ENCODE peak calls at places on chromosomes 3 and 15, in ten cellular contexts. One of them, this sample, is unnamed.

GRCh38 chr3:197003461-197004385 is 25.9 kb downstream of the MELTF start:
- DNase-seq in neural progenitor cell: peak
- DNase-seq in fibroblast of lung: peak
- DNase-seq in OCI-LY7: peak
- DNase-seq in CD8-positive, alpha-beta T cell: peak
- DNase-seq in endothelial cell of umbilical vein: no peak
- DNase-seq in heart right ventricle: no peak
- DNase-seq in lung: no peak
- DNase-seq in H9: peak
- DNase-seq in Peyer's patch: peak
- DNase-seq in this sample: peak

GRCh38 chr3:149506540-149506939 is 32.0 kb downstream of the TM4SF4 start:
- DNase-seq in heart right ventricle: no peak
- DNase-seq in lung: no peak
- DNase-seq in H9: no peak
- DNase-seq in CD8-positive, alpha-beta T cell: no peak
- DNase-seq in OCI-LY7: no peak
- DNase-seq in fibroblast of lung: no peak
- DNase-seq in endothelial cell of umbilical vein: peak
- DNase-seq in neural progenitor cell: no peak
- DNase-seq in Peyer's patch: no peak
- DNase-seq in this sample: no peak

GRCh38 chr3:55282994-55283393 is 204.1 kb downstream of the WNT5A start:
- DNase-seq in H9: peak
- DNase-seq in Peyer's patch: no peak
- DNase-seq in fibroblast of lung: no peak
- DNase-seq in endothelial cell of umbilical vein: no peak
- DNase-seq in heart right ventricle: no peak
- DNase-seq in OCI-LY7: no peak
- DNase-seq in CD8-positive, alpha-beta T cell: no peak
- DNase-seq in lung: no peak
- DNase-seq in neural progenitor cell: peak
- DNase-seq in this sample: no peak

GRCh38 chr3:154795582-154795981 is 284.5 kb upstream of the MME start:
- DNase-seq in lung: no peak
- DNase-seq in H9: no peak
- DNase-seq in endothelial cell of umbilical vein: no peak
- DNase-seq in Peyer's patch: no peak
- DNase-seq in CD8-positive, alpha-beta T cell: no peak
- DNase-seq in heart right ventricle: no peak
- DNase-seq in fibroblast of lung: peak
- DNase-seq in OCI-LY7: no peak
- DNase-seq in neural progenitor cell: no peak
- DNase-seq in this sample: peak

GRCh38 chr15:97868964-97869363 is 91.5 kb upstream of the ARRDC4 start:
- DNase-seq in OCI-LY7: no peak
- DNase-seq in heart right ventricle: no peak
- DNase-seq in endothelial cell of umbilical vein: no peak
- DNase-seq in neural progenitor cell: no peak
- DNase-seq in CD8-positive, alpha-beta T cell: no peak
- DNase-seq in lung: no peak
- DNase-seq in Peyer's patch: no peak
- DNase-seq in H9: no peak
- DNase-seq in fibroblast of lung: no peak
- DNase-seq in this sample: no peak

GRCh38 chr3:68089572-68089991 is 435.2 kb upstream of the SUCLG2 start:
- DNase-seq in neural progenitor cell: no peak
- DNase-seq in fibroblast of lung: peak
- DNase-seq in Peyer's patch: no peak
- DNase-seq in lung: no peak
- DNase-seq in heart right ventricle: no peak
- DNase-seq in OCI-LY7: no peak
- DNase-seq in CD8-positive, alpha-beta T cell: no peak
- DNase-seq in endothelial cell of umbilical vein: no peak
- DNase-seq in H9: no peak
- DNase-seq in this sample: no peak

GRCh38 chr15:39886418-39886817 is 33.6 kb downstream of the GPR176 start:
- DNase-seq in neural progenitor cell: no peak
- DNase-seq in fibroblast of lung: no peak
- DNase-seq in OCI-LY7: no peak
- DNase-seq in lung: no peak
- DNase-seq in heart right ventricle: no peak
- DNase-seq in H9: no peak
- DNase-seq in endothelial cell of umbilical vein: no peak
- DNase-seq in Peyer's patch: no peak
- DNase-seq in CD8-positive, alpha-beta T cell: no peak
- DNase-seq in this sample: no peak

GRCh38 chr15:79721256-79721655 is 175.6 kb downstream of the MTHFS start:
- DNase-seq in neural progenitor cell: no peak
- DNase-seq in heart right ventricle: no peak
- DNase-seq in lung: no peak
- DNase-seq in OCI-LY7: no peak
- DNase-seq in CD8-positive, alpha-beta T cell: no peak
- DNase-seq in fibroblast of lung: no peak
- DNase-seq in endothelial cell of umbilical vein: no peak
- DNase-seq in Peyer's patch: no peak
- DNase-seq in H9: no peak
- DNase-seq in this sample: no peak

GRCh38 chr3:51963951-51964451 is 3.3 kb downstream of the PCBP4 start:
- DNase-seq in fibroblast of lung: no peak
- DNase-seq in OCI-LY7: no peak
- DNase-seq in Peyer's patch: no peak
- DNase-seq in CD8-positive, alpha-beta T cell: no peak
- DNase-seq in endothelial cell of umbilical vein: no peak
- DNase-seq in lung: no peak
- DNase-seq in heart right ventricle: no peak
- DNase-seq in neural progenitor cell: peak
- DNase-seq in H9: no peak
- DNase-seq in this sample: no peak

GRCh38 chr3:122918576-122919290 is 108.8 kb downstream of the SEMA5B start:
- DNase-seq in H9: no peak
- DNase-seq in endothelial cell of umbilical vein: peak
- DNase-seq in CD8-positive, alpha-beta T cell: no peak
- DNase-seq in Peyer's patch: no peak
- DNase-seq in lung: no peak
- DNase-seq in neural progenitor cell: peak
- DNase-seq in OCI-LY7: no peak
- DNase-seq in fibroblast of lung: peak
- DNase-seq in heart right ventricle: no peak
- DNase-seq in this sample: no peak

GRCh38 chr3:122902326-122902725 is 107.5 kb downstream of the SLC49A4 start:
- DNase-seq in CD8-positive, alpha-beta T cell: no peak
- DNase-seq in Peyer's patch: no peak
- DNase-seq in H9: no peak
- DNase-seq in fibroblast of lung: no peak
- DNase-seq in endothelial cell of umbilical vein: no peak
- DNase-seq in heart right ventricle: no peak
- DNase-seq in OCI-LY7: no peak
- DNase-seq in lung: no peak
- DNase-seq in neural progenitor cell: no peak
- DNase-seq in this sample: no peak

GRCh38 chr15:94582368-94582767 is 351.0 kb downstream of the MCTP2 start:
- DNase-seq in endothelial cell of umbilical vein: peak
- DNase-seq in lung: no peak
- DNase-seq in CD8-positive, alpha-beta T cell: peak
- DNase-seq in heart right ventricle: peak
- DNase-seq in Peyer's patch: no peak
- DNase-seq in OCI-LY7: peak
- DNase-seq in fibroblast of lung: no peak
- DNase-seq in neural progenitor cell: peak
- DNase-seq in H9: peak
- DNase-seq in this sample: peak

GRCh38 chr15:94580186-94580585 is 348.8 kb downstream of the MCTP2 start:
- DNase-seq in endothelial cell of umbilical vein: no peak
- DNase-seq in H9: no peak
- DNase-seq in OCI-LY7: no peak
- DNase-seq in Peyer's patch: no peak
- DNase-seq in heart right ventricle: no peak
- DNase-seq in lung: no peak
- DNase-seq in CD8-positive, alpha-beta T cell: no peak
- DNase-seq in neural progenitor cell: no peak
- DNase-seq in fibroblast of lung: no peak
- DNase-seq in this sample: no peak

GRCh38 chr15:94579261-94579660 is 347.9 kb downstream of the MCTP2 start:
- DNase-seq in lung: no peak
- DNase-seq in endothelial cell of umbilical vein: peak
- DNase-seq in neural progenitor cell: no peak
- DNase-seq in OCI-LY7: no peak
- DNase-seq in heart right ventricle: no peak
- DNase-seq in CD8-positive, alpha-beta T cell: no peak
- DNase-seq in fibroblast of lung: no peak
- DNase-seq in Peyer's patch: no peak
- DNase-seq in H9: no peak
- DNase-seq in this sample: no peak

DNA sequence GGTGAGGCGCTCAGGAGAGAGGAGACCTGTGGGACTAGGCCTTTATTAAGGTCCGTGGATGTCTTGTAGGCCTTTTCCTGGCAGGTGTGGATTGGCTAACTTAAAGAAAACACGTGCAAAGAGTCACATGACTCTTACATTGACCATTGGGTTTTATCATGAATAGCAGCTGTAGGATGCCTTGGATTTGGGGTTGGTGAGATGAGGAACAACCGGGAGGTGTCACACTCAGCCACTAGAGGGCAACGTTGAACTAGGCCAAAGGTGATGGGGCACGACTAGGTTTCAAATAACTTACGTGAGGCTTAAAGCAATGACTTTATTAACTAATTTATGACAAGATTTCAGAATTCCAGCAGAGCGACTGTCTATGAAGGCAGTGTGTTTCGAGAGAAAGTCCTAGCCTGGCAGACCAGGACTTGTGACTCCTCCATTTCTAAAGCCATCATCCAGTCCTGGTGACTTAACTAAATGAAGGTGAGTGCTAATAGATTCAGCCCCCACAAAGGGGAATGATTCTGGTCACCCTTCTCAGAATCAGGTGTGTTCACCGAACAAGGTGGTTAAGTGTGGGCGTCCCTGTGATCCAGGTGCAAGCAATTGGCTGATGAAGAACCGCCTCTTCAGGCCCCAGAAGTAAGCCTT is 345.6 kb downstream of the MCTP2 start:
- DNase-seq in neural progenitor cell: peak
- DNase-seq in H9: peak
- DNase-seq in Peyer's patch: no peak
- DNase-seq in heart right ventricle: peak
- DNase-seq in endothelial cell of umbilical vein: peak
- DNase-seq in OCI-LY7: peak
- DNase-seq in fibroblast of lung: peak
- DNase-seq in lung: no peak
- DNase-seq in CD8-positive, alpha-beta T cell: no peak
- DNase-seq in this sample: peak
- TF ChIP-seq CTCF in neural progenitor cell: peak
- TF ChIP-seq CTCF in H9: peak
- TF ChIP-seq CTCF in Peyer's patch: peak
- TF ChIP-seq CTCF in heart right ventricle: peak
- TF ChIP-seq CTCF in endothelial cell of umbilical vein: peak
- TF ChIP-seq CTCF in OCI-LY7: peak
- TF ChIP-seq CTCF in fibroblast of lung: no peak
- TF ChIP-seq CTCF in lung: peak
- TF ChIP-seq CTCF in CD8-positive, alpha-beta T cell: peak
- TF ChIP-seq CTCF in this sample: peak

DNA sequence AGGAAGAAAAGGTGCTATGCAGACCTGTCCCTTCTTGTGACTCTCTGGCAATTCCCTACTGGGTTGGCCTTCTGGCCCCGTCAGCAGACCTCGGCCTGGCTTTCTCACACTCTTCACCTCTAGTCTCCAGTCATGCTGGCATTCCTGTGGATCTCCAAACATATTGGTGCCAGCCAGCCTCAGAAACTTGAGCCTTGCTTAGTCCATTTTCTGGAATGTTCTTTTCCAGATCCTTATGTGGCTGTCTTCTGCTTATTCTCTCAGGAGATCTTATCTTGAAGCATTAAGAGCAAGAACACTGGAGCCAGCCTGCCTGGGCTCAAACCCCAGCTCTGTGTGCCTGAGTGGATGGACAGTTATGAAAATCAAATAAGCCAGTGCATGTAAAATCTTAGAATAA is 88.2 kb upstream of the NTRK3 start:
- DNase-seq in fibroblast of lung: no peak
- DNase-seq in CD8-positive, alpha-beta T cell: no peak
- DNase-seq in heart right ventricle: no peak
- DNase-seq in OCI-LY7: no peak
- DNase-seq in endothelial cell of umbilical vein: no peak
- DNase-seq in Peyer's patch: no peak
- DNase-seq in H9: no peak
- DNase-seq in lung: no peak
- DNase-seq in neural progenitor cell: no peak
- DNase-seq in this sample: no peak
- H3K27ac ChIP-seq in fibroblast of lung: no peak
- H3K27ac ChIP-seq in CD8-positive, alpha-beta T cell: no peak
- H3K27ac ChIP-seq in heart right ventricle: no peak
- H3K27ac ChIP-seq in OCI-LY7: no peak
- H3K27ac ChIP-seq in endothelial cell of umbilical vein: no peak
- H3K27ac ChIP-seq in Peyer's patch: no peak
- H3K27ac ChIP-seq in H9: no peak
- H3K27ac ChIP-seq in lung: no peak
- H3K27ac ChIP-seq in neural progenitor cell: no peak
- H3K27ac ChIP-seq in this sample: no peak

GRCh38 chr3:48301020-48301813 is 32.2 kb downstream of the SPINK8 start:
- DNase-seq in fibroblast of lung: peak
- DNase-seq in endothelial cell of umbilical vein: peak
- DNase-seq in H9: peak
- DNase-seq in neural progenitor cell: peak
- DNase-seq in lung: peak
- DNase-seq in Peyer's patch: peak
- DNase-seq in OCI-LY7: peak
- DNase-seq in CD8-positive, alpha-beta T cell: peak
- DNase-seq in heart right ventricle: peak
- DNase-seq in this sample: peak
- TF ChIP-seq CTCF in fibroblast of lung: no peak
- TF ChIP-seq CTCF in endothelial cell of umbilical vein: no peak
- TF ChIP-seq CTCF in H9: no peak
- TF ChIP-seq CTCF in neural progenitor cell: no peak
- TF ChIP-seq CTCF in lung: no peak
- TF ChIP-seq CTCF in Peyer's patch: peak
- TF ChIP-seq CTCF in OCI-LY7: no peak
- TF ChIP-seq CTCF in CD8-positive, alpha-beta T cell: no peak
- TF ChIP-seq CTCF in heart right ventricle: no peak
- TF ChIP-seq CTCF in this sample: no peak

DNA sequence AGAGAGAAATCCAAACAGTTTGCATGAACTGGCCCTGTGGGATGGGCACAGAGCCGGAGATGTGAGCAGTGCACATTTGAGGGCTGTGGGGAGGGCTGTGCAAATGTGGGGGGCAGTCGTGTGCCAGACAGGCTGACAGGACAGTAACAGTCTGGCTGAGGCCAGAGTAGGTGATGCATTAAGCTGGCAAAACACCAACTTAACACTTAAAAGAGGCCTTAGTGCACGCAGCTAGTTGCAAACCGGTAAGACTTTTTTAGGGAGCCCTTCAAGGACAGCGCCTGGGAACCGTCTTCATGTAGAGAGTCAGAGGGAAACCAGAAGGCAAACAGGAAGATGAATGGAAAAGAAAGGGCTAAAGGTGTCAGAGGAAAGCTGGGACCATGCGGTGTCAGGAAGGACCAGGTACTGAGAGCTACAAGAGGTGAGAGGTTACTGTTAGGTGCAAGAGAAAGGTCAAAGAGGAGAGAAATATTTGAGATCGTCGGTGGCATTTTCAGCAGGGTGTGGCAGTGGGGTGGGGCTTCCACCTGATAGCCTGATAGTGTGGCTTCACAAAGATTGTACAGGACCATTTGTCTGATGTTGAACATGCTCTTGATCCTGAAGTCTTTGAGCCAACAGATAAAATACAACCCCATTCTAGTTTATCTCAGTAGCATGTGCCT is 30.0 kb upstream of the CHD2 start:
- DNase-seq in lung: no peak
- DNase-seq in endothelial cell of umbilical vein: no peak
- DNase-seq in neural progenitor cell: no peak
- DNase-seq in Peyer's patch: no peak
- DNase-seq in heart right ventricle: no peak
- DNase-seq in CD8-positive, alpha-beta T cell: no peak
- DNase-seq in H9: no peak
- DNase-seq in fibroblast of lung: no peak
- DNase-seq in OCI-LY7: no peak
- DNase-seq in this sample: no peak
- H3K27ac ChIP-seq in lung: peak
- H3K27ac ChIP-seq in endothelial cell of umbilical vein: no peak
- H3K27ac ChIP-seq in neural progenitor cell: no peak
- H3K27ac ChIP-seq in Peyer's patch: no peak
- H3K27ac ChIP-seq in heart right ventricle: peak
- H3K27ac ChIP-seq in CD8-positive, alpha-beta T cell: no peak
- H3K27ac ChIP-seq in H9: no peak
- H3K27ac ChIP-seq in fibroblast of lung: no peak
- H3K27ac ChIP-seq in OCI-LY7: no peak
- H3K27ac ChIP-seq in this sample: peak